ENCODE peak calls at places on chromosomes 16 and 17, in four cellular contexts. M is fibroblast of pulmonary artery; H is brain microvascular endothelial cell; Z is central memory CD4-positive, alpha-beta T cell. N is an unnamed sample.

GRCh38 chr16:56807011-56807675 is 57.9 kb upstream of the SLC12A3 start:
- DNase-seq in M (peak), H (no peak), Z (no peak), N (no peak)

GRCh38 chr16:81873843-81874752 is 95.0 kb downstream of the PLCG2 start:
- DNase-seq in M (peak), H (peak), Z (no peak), N (peak)

GRCh38 chr17:70558821-70559220 is 389.5 kb downstream of the KCNJ2 start:
- DNase-seq in M (no peak), H (no peak), Z (no peak), N (no peak)

GRCh38 chr16:79297805-79298204 is 302.7 kb downstream of the MAF start:
- DNase-seq in M (no peak), H (no peak), Z (no peak), N (no peak)

GRCh38 chr16:30180741-30181140 is 2.7 kb upstream of the CORO1A start:
- DNase-seq in M (no peak), H (no peak), Z (no peak), N (no peak)

GRCh38 chr16:68689921-68690320 is 44.8 kb downstream of the CDH3 start:
- DNase-seq in M (no peak), H (no peak), Z (no peak), N (no peak)

GRCh38 chr17:64327201-64327930 is 63.3 kb downstream of the PECAM1 start:
- DNase-seq in M (peak), H (no peak), Z (no peak), N (no peak)

GRCh38 chr17:8479431-8479947 is 43.8 kb downstream of the NDEL1 start:
- DNase-seq in M (peak), H (no peak), Z (no peak), N (no peak)

GRCh38 chr17:18185832-18186231 is 2.2 kb downstream of the ALKBH5 start:
- DNase-seq in M (no peak), H (no peak), Z (no peak), N (no peak)

GRCh38 chr17:47253541-47254402 is at the start of gene ITGB3:
- DNase-seq in M (peak), H (peak), Z (peak), N (peak)

GRCh38 chr17:1732241-1733046 is 7.9 kb downstream of the WDR81 start:
- DNase-seq in M (no peak), H (no peak), Z (no peak), N (no peak)

GRCh38 chr16:17705847-17706246 is 235.1 kb upstream of the XYLT1 start:
- DNase-seq in M (no peak), H (no peak), Z (no peak), N (no peak)

GRCh38 chr16:86700396-86700945 is 122.1 kb downstream of the FOXL1 start:
- DNase-seq in M (no peak), H (no peak), Z (no peak), N (no peak)

GRCh38 chr17:49494937-49495841 is at the start of gene NGFR:
- DNase-seq in M (no peak), H (no peak), Z (peak), N (peak)

GRCh38 chr16:86379505-86379846 is 130.9 kb upstream of the FOXF1 start:
- DNase-seq in M (peak), H (no peak), Z (no peak), N (no peak)

N was measured in CD4-positive, CD25-positive, alpha-beta regulatory T cell.